ENCODE peak calls at places on chromosomes 2 and 18, in six cellular contexts. C is WERI-Rb-1, J is stomach, T is mammary epithelial cell, K is GM23338, D is psoas muscle. P is an unnamed sample.

GRCh38 chr2:29130295-29130694 is 15.1 kb downstream of the CLIP4 start:
- DNase-seq in K (peak), C (no peak), D (no peak), J (no peak), T (peak), P (no peak)

GRCh38 chr2:121125350-121125749 is 159.7 kb downstream of the TFCP2L1 start:
- DNase-seq in K (no peak), D (no peak), T (no peak), J (no peak), C (no peak), P (no peak)

GRCh38 chr2:230913406-230913805 is 11.6 kb downstream of the GPR55 start:
- DNase-seq in J (peak), T (no peak), K (peak), D (no peak), C (peak), P (peak)

GRCh38 chr2:66843856-66844255 is 408.9 kb downstream of the MEIS1 start:
- DNase-seq in D (no peak), J (no peak), K (no peak), C (no peak), T (no peak), P (no peak)

GRCh38 chr2:128593518-128594272 is 275.0 kb upstream of the HS6ST1 start:
- DNase-seq in K (no peak), C (peak), J (peak), D (no peak), T (no peak), P (peak)

GRCh38 chr2:200026838-200027237 is 71.5 kb downstream of the MAIP1 start:
- DNase-seq in J (no peak), T (no peak), C (no peak), D (no peak), K (no peak), P (no peak)

GRCh38 chr2:152743004-152743403 is 24.6 kb downstream of the ARL6IP6 start:
- DNase-seq in D (no peak), K (peak), J (no peak), T (peak), C (no peak), P (no peak)

GRCh38 chr2:168350380-168350779 is 103.0 kb upstream of the STK39 start:
- DNase-seq in K (no peak), C (no peak), T (no peak), D (no peak), J (peak), P (no peak)

GRCh38 chr18:22983175-22983574 is 50.0 kb downstream of the RBBP8 start:
- DNase-seq in C (no peak), K (peak), T (no peak), J (no peak), D (no peak), P (peak)

GRCh38 chr2:206936456-206937222 is 2.7 kb upstream of the CPO start:
- DNase-seq in D (no peak), C (no peak), J (no peak), K (no peak), T (no peak), P (no peak)

GRCh38 chr2:134845719-134846118 is 7.3 kb downstream of the ACMSD start:
- DNase-seq in C (no peak), J (no peak), K (no peak), T (peak), D (no peak), P (no peak)

GRCh38 chr2:100560431-100560830 is 2.4 kb upstream of the PDCL3 start:
- DNase-seq in D (no peak), J (no peak), C (no peak), T (no peak), K (no peak), P (no peak)

GRCh38 chr2:128473175-128474013 is 154.7 kb upstream of the HS6ST1 start:
- DNase-seq in D (peak), T (no peak), K (peak), J (no peak), C (no peak), P (peak)

GRCh38 chr2:11539317-11540147 is 5.7 kb downstream of the GREB1 start:
- DNase-seq in K (peak), J (peak), D (no peak), T (peak), C (no peak), P (peak)

GRCh38 chr2:128369626-128370467 is 51.2 kb upstream of the HS6ST1 start:
- DNase-seq in K (no peak), T (no peak), D (no peak), C (peak), J (peak), P (peak)

GRCh38 chr2:160940699-160941098 is 219.5 kb upstream of the TANK start:
- DNase-seq in J (no peak), C (no peak), K (no peak), T (peak), D (no peak), P (no peak)

GRCh38 chr2:120231974-120232635 is 8.9 kb upstream of the TMEM185B start:
- DNase-seq in C (no peak), J (peak), D (no peak), K (no peak), T (peak), P (no peak)

GRCh38 chr18:79490593-79491551 is 95.1 kb downstream of the NFATC1 start:
- DNase-seq in C (no peak), T (no peak), K (no peak), D (peak), J (no peak), P (no peak)

GRCh38 chr2:241180495-241180894 is 8.0 kb upstream of the ANO7 start:
- DNase-seq in T (no peak), D (no peak), J (no peak), K (peak), C (no peak), P (peak)

GRCh38 chr2:112730182-112730581 is 9.4 kb downstream of the NT5DC4 start:
- DNase-seq in D (no peak), K (no peak), T (no peak), C (no peak), J (no peak), P (no peak)

GRCh38 chr2:202161106-202161836 is 77.1 kb downstream of the SUMO1 start:
- DNase-seq in J (no peak), K (no peak), C (no peak), T (no peak), D (no peak), P (no peak)

DNA sequence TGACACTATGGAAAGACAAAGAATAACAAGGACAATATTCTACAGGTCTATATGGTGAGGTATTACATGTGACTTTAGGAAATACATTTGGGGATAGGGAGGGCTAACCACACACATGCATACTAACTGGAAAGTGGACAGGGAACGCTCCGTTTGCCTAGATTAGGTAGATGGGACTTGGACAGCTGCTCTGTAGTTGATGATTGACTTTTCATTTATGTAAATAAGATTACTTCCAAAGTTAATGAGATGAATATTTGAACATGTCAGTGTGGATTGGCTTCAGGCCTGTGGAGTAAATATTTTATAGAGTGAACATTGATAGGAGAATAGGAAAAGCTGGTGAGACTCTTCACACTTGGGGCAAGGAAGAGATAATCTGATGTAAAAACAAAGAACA is 142.0 kb downstream of the NCK2 start:
- DNase-seq in T (no peak), K (no peak), J (no peak), D (no peak), C (no peak), P (no peak)
- H3K27ac ChIP-seq in T (no peak), K (no peak), J (peak), D (peak), C (no peak), P (no peak)

DNA sequence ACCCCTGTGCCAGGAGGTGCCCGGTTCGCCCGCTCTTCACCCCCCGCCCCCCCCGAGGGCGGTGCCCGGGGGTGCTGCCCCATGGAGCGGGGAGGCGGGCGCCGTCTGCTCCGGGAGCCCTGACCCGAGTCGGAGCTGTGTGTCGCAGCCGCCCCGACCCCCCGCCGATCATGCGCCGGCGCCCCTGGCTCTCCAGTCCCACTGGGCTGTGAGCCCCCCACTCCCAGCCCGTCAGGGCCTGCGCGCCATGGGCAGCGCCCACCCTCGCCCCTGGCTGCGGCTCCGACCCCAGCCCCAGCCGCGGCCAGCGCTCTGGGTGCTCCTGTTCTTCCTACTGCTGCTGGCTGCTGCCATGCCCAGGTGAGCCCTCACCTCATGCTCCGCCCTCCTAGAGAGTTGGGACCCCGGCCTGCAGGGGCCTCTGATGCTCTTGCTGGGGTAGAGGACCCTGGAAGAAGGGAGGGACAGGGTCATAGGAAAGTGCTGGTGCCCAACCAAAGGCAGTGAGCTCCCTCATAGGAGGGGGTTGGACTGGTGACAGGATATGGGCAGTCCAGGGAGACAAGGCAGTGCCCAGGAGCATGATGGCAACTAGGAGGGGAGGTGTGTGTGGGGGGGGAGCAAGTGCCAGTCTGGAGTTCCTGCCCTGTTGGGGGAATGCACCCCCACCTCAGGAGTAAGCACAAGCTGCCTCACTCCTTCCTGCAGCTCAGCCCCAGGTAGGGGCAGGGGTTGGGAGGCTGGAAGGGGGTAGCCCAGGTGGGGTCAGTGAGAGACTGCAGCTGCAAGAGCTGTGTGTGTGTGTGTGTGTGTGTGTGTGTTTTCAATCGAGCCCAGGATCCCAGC is at the start of gene WNT10A:
- DNase-seq in T (no peak), D (no peak), J (no peak), K (peak), C (no peak), P (no peak)
- H3K4me3 ChIP-seq in T (peak), D (peak), J (peak), K (peak), C (no peak), P (peak)

GRCh38 chr2:217953011-217953481 is 49.7 kb downstream of the TNS1 start:
- DNase-seq in K (no peak), C (no peak), T (no peak), J (peak), D (no peak), P (no peak)

GRCh38 chr2:217953531-217953932 is 49.3 kb downstream of the TNS1 start:
- DNase-seq in J (no peak), T (no peak), D (no peak), C (peak), K (no peak), P (no peak)

GRCh38 chr2:217954469-217954868 is 48.3 kb downstream of the TNS1 start:
- DNase-seq in K (no peak), J (no peak), D (no peak), C (no peak), T (no peak), P (no peak)

GRCh38 chr2:217954971-217955740 is 47.6 kb downstream of the TNS1 start:
- DNase-seq in J (peak), K (no peak), T (no peak), D (no peak), C (no peak), P (no peak)

GRCh38 chr2:217954051-217954450 is 48.7 kb downstream of the TNS1 start:
- DNase-seq in D (no peak), K (no peak), T (no peak), C (no peak), J (no peak), P (no peak)
- H3K27ac ChIP-seq in D (peak), K (no peak), T (no peak), C (peak), J (peak), P (no peak)

GRCh38 chr2:85772841-85773491 is 19.2 kb downstream of the ATOH8 start:
- DNase-seq in D (no peak), J (no peak), T (no peak), C (no peak), K (no peak), P (no peak)
- H3K4me3 ChIP-seq in D (peak), J (no peak), T (no peak), C (no peak), K (peak), P (no peak)

P was measured in neural progenitor cell.